ENCODE peak calls at places on chromosomes 13 and 19, in ten cellular contexts. One of them, this sample, is unnamed.

GRCh38 chr19:45952691-45953505 is 20.8 kb downstream of the NOVA2 start:
- DNase-seq in bronchial epithelial cell: peak
- DNase-seq in stomach: peak
- DNase-seq in IMR-90: peak
- DNase-seq in HFFc6: no peak
- DNase-seq in Calu3: peak
- DNase-seq in LNCaP clone FGC: no peak
- DNase-seq in tibial artery: no peak
- DNase-seq in brain microvascular endothelial cell: peak
- DNase-seq in Caco-2: peak
- DNase-seq in this sample: no peak

GRCh38 chr19:5148794-5149190 is 179.9 kb downstream of the KDM4B start:
- DNase-seq in stomach: no peak
- DNase-seq in bronchial epithelial cell: no peak
- DNase-seq in brain microvascular endothelial cell: no peak
- DNase-seq in tibial artery: peak
- DNase-seq in Calu3: no peak
- DNase-seq in IMR-90: no peak
- DNase-seq in HFFc6: no peak
- DNase-seq in LNCaP clone FGC: no peak
- DNase-seq in Caco-2: no peak
- DNase-seq in this sample: no peak

GRCh38 chr19:16542894-16543498 is 759 bp upstream of the CHERP start:
- DNase-seq in LNCaP clone FGC: no peak
- DNase-seq in HFFc6: no peak
- DNase-seq in IMR-90: no peak
- DNase-seq in Calu3: no peak
- DNase-seq in brain microvascular endothelial cell: peak
- DNase-seq in stomach: no peak
- DNase-seq in Caco-2: no peak
- DNase-seq in tibial artery: no peak
- DNase-seq in bronchial epithelial cell: peak
- DNase-seq in this sample: no peak

GRCh38 chr19:17234911-17235617 is 9.0 kb downstream of the OCEL1 start:
- DNase-seq in Caco-2: no peak
- DNase-seq in IMR-90: peak
- DNase-seq in tibial artery: no peak
- DNase-seq in HFFc6: no peak
- DNase-seq in LNCaP clone FGC: no peak
- DNase-seq in bronchial epithelial cell: peak
- DNase-seq in brain microvascular endothelial cell: peak
- DNase-seq in Calu3: peak
- DNase-seq in stomach: peak
- DNase-seq in this sample: no peak

GRCh38 chr13:51451467-51452390 is 1.1 kb downstream of the INTS6 start:
- DNase-seq in HFFc6: peak
- DNase-seq in stomach: peak
- DNase-seq in brain microvascular endothelial cell: peak
- DNase-seq in IMR-90: peak
- DNase-seq in Calu3: peak
- DNase-seq in Caco-2: peak
- DNase-seq in bronchial epithelial cell: peak
- DNase-seq in tibial artery: peak
- DNase-seq in LNCaP clone FGC: no peak
- DNase-seq in this sample: no peak

GRCh38 chr13:25771641-25772478 is 280.0 kb downstream of the SHISA2 start:
- DNase-seq in stomach: no peak
- DNase-seq in brain microvascular endothelial cell: peak
- DNase-seq in Calu3: no peak
- DNase-seq in LNCaP clone FGC: no peak
- DNase-seq in HFFc6: no peak
- DNase-seq in IMR-90: no peak
- DNase-seq in tibial artery: no peak
- DNase-seq in Caco-2: no peak
- DNase-seq in bronchial epithelial cell: no peak
- DNase-seq in this sample: no peak

GRCh38 chr13:99385940-99386339 is 78.7 kb upstream of the GPR183 start:
- DNase-seq in Caco-2: no peak
- DNase-seq in LNCaP clone FGC: no peak
- DNase-seq in brain microvascular endothelial cell: no peak
- DNase-seq in bronchial epithelial cell: no peak
- DNase-seq in stomach: no peak
- DNase-seq in IMR-90: no peak
- DNase-seq in HFFc6: no peak
- DNase-seq in tibial artery: no peak
- DNase-seq in Calu3: no peak
- DNase-seq in this sample: no peak

GRCh38 chr19:4939466-4939865 is 29.4 kb upstream of the KDM4B start:
- DNase-seq in stomach: peak
- DNase-seq in Caco-2: no peak
- DNase-seq in bronchial epithelial cell: no peak
- DNase-seq in tibial artery: no peak
- DNase-seq in HFFc6: no peak
- DNase-seq in LNCaP clone FGC: peak
- DNase-seq in IMR-90: no peak
- DNase-seq in brain microvascular endothelial cell: no peak
- DNase-seq in Calu3: no peak
- DNase-seq in this sample: no peak

GRCh38 chr13:93146584-93147292 is 79.9 kb upstream of the GPC6 start:
- DNase-seq in IMR-90: peak
- DNase-seq in HFFc6: no peak
- DNase-seq in Calu3: no peak
- DNase-seq in tibial artery: no peak
- DNase-seq in LNCaP clone FGC: no peak
- DNase-seq in Caco-2: no peak
- DNase-seq in stomach: no peak
- DNase-seq in bronchial epithelial cell: peak
- DNase-seq in brain microvascular endothelial cell: peak
- DNase-seq in this sample: no peak

GRCh38 chr13:21638319-21639282 is 32.3 kb upstream of the FGF9 start:
- DNase-seq in HFFc6: peak
- DNase-seq in bronchial epithelial cell: peak
- DNase-seq in brain microvascular endothelial cell: no peak
- DNase-seq in IMR-90: peak
- DNase-seq in tibial artery: no peak
- DNase-seq in stomach: no peak
- DNase-seq in Calu3: peak
- DNase-seq in Caco-2: peak
- DNase-seq in LNCaP clone FGC: peak
- DNase-seq in this sample: no peak

GRCh38 chr13:25581351-25581750 is 209.6 kb downstream of the ATP8A2 start:
- DNase-seq in IMR-90: no peak
- DNase-seq in tibial artery: no peak
- DNase-seq in LNCaP clone FGC: no peak
- DNase-seq in HFFc6: no peak
- DNase-seq in Calu3: no peak
- DNase-seq in brain microvascular endothelial cell: no peak
- DNase-seq in Caco-2: no peak
- DNase-seq in stomach: no peak
- DNase-seq in bronchial epithelial cell: no peak
- DNase-seq in this sample: no peak

GRCh38 chr13:40376296-40376849 is 290.1 kb downstream of the FOXO1 start:
- DNase-seq in LNCaP clone FGC: no peak
- DNase-seq in Calu3: no peak
- DNase-seq in Caco-2: no peak
- DNase-seq in brain microvascular endothelial cell: no peak
- DNase-seq in tibial artery: no peak
- DNase-seq in IMR-90: no peak
- DNase-seq in stomach: no peak
- DNase-seq in bronchial epithelial cell: no peak
- DNase-seq in HFFc6: no peak
- DNase-seq in this sample: no peak

GRCh38 chr13:71869274-71869673 is 2.3 kb upstream of the DACH1 start:
- DNase-seq in Caco-2: no peak
- DNase-seq in brain microvascular endothelial cell: no peak
- DNase-seq in IMR-90: no peak
- DNase-seq in bronchial epithelial cell: no peak
- DNase-seq in stomach: no peak
- DNase-seq in HFFc6: no peak
- DNase-seq in tibial artery: no peak
- DNase-seq in LNCaP clone FGC: no peak
- DNase-seq in Calu3: no peak
- DNase-seq in this sample: no peak

GRCh38 chr13:36712785-36713184 is 39.0 kb downstream of the SERTM1 start:
- DNase-seq in IMR-90: peak
- DNase-seq in HFFc6: no peak
- DNase-seq in Caco-2: no peak
- DNase-seq in tibial artery: no peak
- DNase-seq in Calu3: no peak
- DNase-seq in bronchial epithelial cell: no peak
- DNase-seq in stomach: no peak
- DNase-seq in brain microvascular endothelial cell: peak
- DNase-seq in LNCaP clone FGC: no peak
- DNase-seq in this sample: no peak

GRCh38 chr13:20831254-20831653 is 57.5 kb upstream of the EEF1AKMT1 start:
- DNase-seq in brain microvascular endothelial cell: no peak
- DNase-seq in tibial artery: no peak
- DNase-seq in IMR-90: no peak
- DNase-seq in Caco-2: no peak
- DNase-seq in stomach: no peak
- DNase-seq in bronchial epithelial cell: no peak
- DNase-seq in LNCaP clone FGC: peak
- DNase-seq in HFFc6: no peak
- DNase-seq in Calu3: no peak
- DNase-seq in this sample: no peak

DNA sequence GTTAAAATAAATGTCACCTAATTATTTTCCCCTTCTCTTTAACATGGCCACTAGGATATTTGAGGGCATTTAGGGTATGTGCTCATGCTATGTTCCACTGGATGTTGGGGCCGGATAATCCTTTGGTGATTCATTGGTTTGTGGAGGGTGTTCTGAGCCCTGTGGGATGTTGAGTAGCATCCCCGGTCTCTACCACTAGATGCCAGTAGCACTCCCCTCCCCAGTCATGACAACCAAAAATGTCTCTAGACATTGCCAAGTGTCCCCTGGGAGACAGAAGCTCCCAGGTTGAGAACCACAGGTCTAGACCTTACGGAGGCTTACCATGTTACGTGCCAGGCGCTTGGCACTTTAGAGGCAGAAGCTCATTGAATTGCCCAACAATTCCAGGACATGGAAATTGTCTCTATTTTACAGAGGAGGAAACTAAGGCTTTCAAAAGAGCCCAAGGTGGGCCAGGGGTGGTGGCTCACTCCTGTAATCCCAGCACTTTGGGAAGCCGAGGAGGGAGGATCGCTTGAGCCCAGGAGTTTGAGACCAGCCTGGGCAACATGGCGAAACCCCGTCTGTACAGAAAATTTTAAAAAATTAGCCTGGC is 14.1 kb downstream of the SHANK1 start:
- DNase-seq in brain microvascular endothelial cell: peak
- DNase-seq in tibial artery: no peak
- DNase-seq in Calu3: peak
- DNase-seq in IMR-90: peak
- DNase-seq in stomach: no peak
- DNase-seq in HFFc6: peak
- DNase-seq in Caco-2: peak
- DNase-seq in LNCaP clone FGC: no peak
- DNase-seq in bronchial epithelial cell: peak
- DNase-seq in this sample: no peak
- TF ChIP-seq CTCF in brain microvascular endothelial cell: peak
- TF ChIP-seq CTCF in tibial artery: no peak
- TF ChIP-seq CTCF in Calu3: peak
- TF ChIP-seq CTCF in IMR-90: peak
- TF ChIP-seq CTCF in stomach: no peak
- TF ChIP-seq CTCF in HFFc6: peak
- TF ChIP-seq CTCF in Caco-2: peak
- TF ChIP-seq CTCF in LNCaP clone FGC: peak
- TF ChIP-seq CTCF in bronchial epithelial cell: peak
- TF ChIP-seq CTCF in this sample: peak

GRCh38 chr19:37990362-37990761 is 83.4 kb downstream of the SIPA1L3 start:
- DNase-seq in Calu3: no peak
- DNase-seq in IMR-90: no peak
- DNase-seq in tibial artery: no peak
- DNase-seq in stomach: no peak
- DNase-seq in HFFc6: no peak
- DNase-seq in brain microvascular endothelial cell: no peak
- DNase-seq in LNCaP clone FGC: no peak
- DNase-seq in Caco-2: peak
- DNase-seq in bronchial epithelial cell: peak
- DNase-seq in this sample: no peak
- TF ChIP-seq CTCF in Calu3: no peak
- TF ChIP-seq CTCF in IMR-90: no peak
- TF ChIP-seq CTCF in tibial artery: no peak
- TF ChIP-seq CTCF in stomach: no peak
- TF ChIP-seq CTCF in HFFc6: no peak
- TF ChIP-seq CTCF in brain microvascular endothelial cell: no peak
- TF ChIP-seq CTCF in LNCaP clone FGC: no peak
- TF ChIP-seq CTCF in Caco-2: no peak
- TF ChIP-seq CTCF in bronchial epithelial cell: peak
- TF ChIP-seq CTCF in this sample: no peak

GRCh38 chr13:34420975-34421719 is 520.9 kb upstream of the NBEA start:
- DNase-seq in stomach: no peak
- DNase-seq in Calu3: no peak
- DNase-seq in Caco-2: no peak
- DNase-seq in bronchial epithelial cell: peak
- DNase-seq in HFFc6: no peak
- DNase-seq in brain microvascular endothelial cell: no peak
- DNase-seq in LNCaP clone FGC: no peak
- DNase-seq in IMR-90: no peak
- DNase-seq in tibial artery: no peak
- DNase-seq in this sample: no peak
- TF ChIP-seq CTCF in stomach: no peak
- TF ChIP-seq CTCF in Calu3: no peak
- TF ChIP-seq CTCF in Caco-2: peak
- TF ChIP-seq CTCF in bronchial epithelial cell: no peak
- TF ChIP-seq CTCF in HFFc6: peak
- TF ChIP-seq CTCF in brain microvascular endothelial cell: peak
- TF ChIP-seq CTCF in LNCaP clone FGC: no peak
- TF ChIP-seq CTCF in IMR-90: no peak
- TF ChIP-seq CTCF in tibial artery: no peak
- TF ChIP-seq CTCF in this sample: peak

DNA sequence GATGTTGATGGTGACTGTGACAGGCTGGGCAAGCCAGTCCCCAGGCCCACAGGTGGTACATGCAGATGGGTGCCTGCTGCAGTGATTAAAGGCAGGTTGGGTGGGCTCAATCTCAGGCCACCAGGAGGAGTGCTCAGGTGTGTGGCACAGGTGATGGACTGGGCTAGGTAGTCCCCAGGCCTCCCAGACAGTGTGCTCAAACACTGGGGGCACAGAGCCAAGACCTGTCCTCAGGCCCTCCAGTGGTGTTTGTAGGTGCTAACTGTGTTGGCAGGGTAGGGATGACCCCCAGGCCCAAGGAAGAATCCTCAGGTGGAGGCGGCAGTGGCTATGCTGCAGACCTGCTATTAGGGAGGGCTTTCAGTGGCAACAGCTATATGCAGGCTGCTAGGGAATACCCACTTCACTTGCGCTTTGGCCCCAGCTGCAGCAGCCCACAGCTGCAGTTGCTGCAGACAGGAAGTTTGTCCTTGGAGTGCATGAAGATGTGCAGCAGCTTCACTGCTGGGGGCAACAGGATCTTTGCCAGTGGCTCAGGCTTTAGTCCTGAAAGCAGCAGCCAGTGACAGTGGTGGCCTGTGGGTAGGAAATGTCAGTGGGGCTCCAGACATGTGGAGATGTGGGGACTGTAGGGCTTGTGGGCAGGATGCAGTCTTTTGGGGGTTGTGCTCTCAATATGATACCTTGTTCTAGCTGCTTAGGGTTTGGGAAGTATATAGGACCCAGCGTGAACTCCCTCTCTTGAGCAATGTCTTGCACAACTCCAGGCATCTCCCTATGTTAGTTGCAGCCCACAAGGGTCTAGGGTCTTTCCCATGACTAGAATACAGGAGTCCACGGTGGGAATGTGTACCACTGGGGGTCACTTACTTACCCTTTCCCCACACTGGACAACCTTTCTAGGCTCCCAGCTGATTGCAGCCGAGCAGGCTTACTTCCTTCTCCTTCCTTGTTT is 54.1 kb upstream of the MLNR start:
- DNase-seq in Caco-2: no peak
- DNase-seq in brain microvascular endothelial cell: no peak
- DNase-seq in bronchial epithelial cell: no peak
- DNase-seq in tibial artery: no peak
- DNase-seq in stomach: no peak
- DNase-seq in IMR-90: peak
- DNase-seq in Calu3: no peak
- DNase-seq in LNCaP clone FGC: no peak
- DNase-seq in HFFc6: no peak
- DNase-seq in this sample: no peak
- TF ChIP-seq CTCF in Caco-2: no peak
- TF ChIP-seq CTCF in brain microvascular endothelial cell: no peak
- TF ChIP-seq CTCF in bronchial epithelial cell: no peak
- TF ChIP-seq CTCF in tibial artery: no peak
- TF ChIP-seq CTCF in stomach: no peak
- TF ChIP-seq CTCF in IMR-90: no peak
- TF ChIP-seq CTCF in Calu3: no peak
- TF ChIP-seq CTCF in LNCaP clone FGC: no peak
- TF ChIP-seq CTCF in HFFc6: no peak
- TF ChIP-seq CTCF in this sample: no peak